ENCODE peak calls at places on chromosome 7, in five cellular contexts. V, T, K, Y and I are unnamed samples.

GRCh38 chr7:118844748-118845147 is 620.2 kb downstream of the ANKRD7 start:
- DNase-seq in T (no peak), V (peak; percentile 32), Y (no peak), K (no peak), I (no peak)

GRCh38 chr7:44463169-44463808 is 27.2 kb downstream of the NUDCD3 start:
- DNase-seq in Y (no peak), K (no peak), V (no peak), T (peak; percentile 37), I (no peak)

GRCh38 chr7:41756783-41757182 is 53.9 kb upstream of the INHBA start:
- DNase-seq in K (no peak), V (no peak), T (no peak), Y (no peak), I (no peak)

GRCh38 chr7:32119790-32120196 is 49.6 kb upstream of the PDE1C start:
- DNase-seq in T (no peak), Y (peak; percentile 61), V (no peak), K (no peak), I (no peak)

GRCh38 chr7:103718482-103719415 is 270.7 kb downstream of the RELN start:
- DNase-seq in K (no peak), V (peak; percentile 63), Y (no peak), T (peak; percentile 21), I (no peak)

GRCh38 chr7:135320277-135320676 is 86.6 kb downstream of the STRA8 start:
- DNase-seq in K (no peak), Y (peak; percentile 6), V (peak; percentile 93), T (peak; percentile 46), I (peak; percentile 72)

GRCh38 chr7:140519007-140519399 is 39.7 kb upstream of the MKRN1 start:
- DNase-seq in V (no peak), Y (no peak), T (no peak), K (no peak), I (no peak)

GRCh38 chr7:3493499-3493898 is 192.4 kb downstream of the SDK1 start:
- DNase-seq in V (peak; percentile 72), K (no peak), T (no peak), Y (no peak), I (peak; percentile 46)

GRCh38 chr7:2260820-2261219 is 18.8 kb downstream of the NUDT1 start:
- DNase-seq in T (no peak), K (no peak), Y (no peak), V (peak; percentile 89), I (peak; percentile 85)

GRCh38 chr7:30740417-30741181 is 11.3 kb upstream of the INMT start:
- DNase-seq in Y (peak; percentile 45), V (peak; percentile 68), T (peak; percentile 94), K (peak; percentile 79), I (peak; percentile 55)

GRCh38 chr7:123367508-123368122 is 166.8 kb downstream of the IQUB start:
- DNase-seq in V (peak; percentile 51), T (peak; percentile 42), K (no peak), Y (peak; percentile 17), I (peak; percentile 16)

GRCh38 chr7:138527746-138528223 is 67.7 kb downstream of the TRIM24 start:
- DNase-seq in Y (no peak), T (no peak), V (no peak), K (no peak), I (peak; percentile 33)

GRCh38 chr7:134996097-134996550 is 9.8 kb downstream of the AGBL3 start:
- DNase-seq in K (no peak), T (no peak), V (no peak), Y (no peak), I (no peak)

GRCh38 chr7:135755351-135755753 is 6.7 kb upstream of the FAM180A start:
- DNase-seq in V (no peak), Y (no peak), T (no peak), K (no peak), I (no peak)

GRCh38 chr7:124856299-124856888 is 73.2 kb downstream of the POT1 start:
- DNase-seq in T (peak; percentile 33), Y (no peak), V (peak; percentile 55), K (no peak), I (peak; percentile 32)

GRCh38 chr7:6650086-6650485 is 13.0 kb downstream of the ZNF316 start:
- DNase-seq in K (no peak), T (no peak), V (no peak), Y (no peak), I (no peak)

GRCh38 chr7:105649727-105650381 is 68.6 kb upstream of the EFCAB10 start:
- DNase-seq in V (peak; percentile 41), T (peak; percentile 81), Y (no peak), K (no peak), I (no peak)

GRCh38 chr7:151541709-151542499 is 22.2 kb upstream of the RHEB start:
- DNase-seq in Y (no peak), V (no peak), T (no peak), K (no peak), I (no peak)